ENCODE peak calls at places on chromosomes 3 and 15, in six cellular contexts. X is stimulated activated CD4-positive, alpha-beta T cell treated with anti-CD3 and anti-CD28 coated beads, Interleukin-4, amount 100 ng/mL, for 24 hours; O is AG04450; J is NCI-H345; Z is iris pigment epithelial cell; G is DMS79. N is an unnamed sample.

GRCh38 chr3:42019144-42019952 is 57.4 kb upstream of the ULK4 start:
- DNase-seq in X (no peak), O (no peak), J (no peak), Z (no peak), G (no peak), N (no peak)

GRCh38 chr3:25468866-25469319 is 40.8 kb downstream of the RARB start:
- DNase-seq in X (no peak), O (no peak), J (no peak), Z (peak), G (no peak), N (no peak)

GRCh38 chr3:150599611-150600297 is 3.4 kb upstream of the SELENOT start:
- DNase-seq in X (no peak), O (no peak), J (no peak), Z (peak), G (no peak), N (no peak)

GRCh38 chr3:41608267-41608822 is 353.6 kb downstream of the ULK4 start:
- DNase-seq in X (no peak), O (no peak), J (no peak), Z (no peak), G (no peak), N (no peak)

GRCh38 chr3:127162947-127163645 is 29.8 kb upstream of the PRR23E start:
- DNase-seq in X (no peak), O (no peak), J (no peak), Z (no peak), G (no peak), N (no peak)

GRCh38 chr3:188955919-188956318 is 215.9 kb upstream of the TPRG1 start:
- DNase-seq in X (no peak), O (no peak), J (no peak), Z (peak), G (no peak), N (no peak)

GRCh38 chr3:187739561-187740445 is 5.5 kb downstream of the BCL6 start:
- DNase-seq in X (peak), O (peak), J (peak), Z (peak), G (peak), N (peak)

GRCh38 chr3:37521403-37521802 is 340.3 kb upstream of the CTDSPL start:
- DNase-seq in X (no peak), O (no peak), J (no peak), Z (no peak), G (no peak), N (no peak)

GRCh38 chr3:179806177-179806576 is 153.3 kb downstream of the USP13 start:
- DNase-seq in X (no peak), O (no peak), J (no peak), Z (peak), G (no peak), N (no peak)

GRCh38 chr15:51244366-51244977 is 93.9 kb downstream of the CYP19A1 start:
- DNase-seq in X (no peak), O (no peak), J (no peak), Z (no peak), G (no peak), N (no peak)

GRCh38 chr3:4493931-4494806 is 1.0 kb downstream of the ITPR1 start:
- DNase-seq in X (peak), O (no peak), J (no peak), Z (peak), G (no peak), N (no peak)

GRCh38 chr3:31534036-31534435 is 1.3 kb downstream of the STT3B start:
- DNase-seq in X (no peak), O (no peak), J (peak), Z (peak), G (no peak), N (no peak)

GRCh38 chr3:4720316-4721075 is 227.3 kb downstream of the ITPR1 start:
- DNase-seq in X (no peak), O (no peak), J (no peak), Z (peak), G (no peak), N (peak)

GRCh38 chr15:89458440-89458839 is 37.9 kb downstream of the RHCG start:
- DNase-seq in X (no peak), O (no peak), J (no peak), Z (no peak), G (no peak), N (no peak)

GRCh38 chr3:195033531-195034091 is 237.3 kb downstream of the XXYLT1 start:
- DNase-seq in X (no peak), O (no peak), J (no peak), Z (no peak), G (no peak), N (no peak)

GRCh38 chr3:138184994-138185393 is 2.1 kb upstream of the ARMC8 start:
- DNase-seq in X (no peak), O (no peak), J (no peak), Z (no peak), G (no peak), N (no peak)

GRCh38 chr15:88990185-88990679 is 77.1 kb upstream of the MFGE8 start:
- DNase-seq in X (no peak), O (no peak), J (no peak), Z (no peak), G (no peak), N (no peak)

GRCh38 chr3:45143673-45144670 is 2.2 kb downstream of the CDCP1 start:
- DNase-seq in X (no peak), O (no peak), J (no peak), Z (no peak), G (peak), N (no peak)

GRCh38 chr3:37417297-37418082 is 243.1 kb upstream of the LRRFIP2 start:
- DNase-seq in X (no peak), O (no peak), J (no peak), Z (no peak), G (no peak), N (no peak)

GRCh38 chr3:68878962-68879361 is 53.4 kb downstream of the TAFA4 start:
- DNase-seq in X (no peak), O (no peak), J (no peak), Z (no peak), G (no peak), N (no peak)

GRCh38 chr3:151169262-151169661 is 33.8 kb downstream of the GPR171 start:
- DNase-seq in X (no peak), O (no peak), J (no peak), Z (no peak), G (no peak), N (no peak)

GRCh38 chr3:194328080-194328571 is 23.0 kb downstream of the CPN2 start:
- DNase-seq in X (no peak), O (no peak), J (no peak), Z (peak), G (no peak), N (no peak)

GRCh38 chr3:142724682-142725351 is 983 bp downstream of the TRPC1 start:
- DNase-seq in X (no peak), O (no peak), J (peak), Z (peak), G (peak), N (peak)

GRCh38 chr3:197151562-197151961 is 121.9 kb upstream of the MELTF start:
- DNase-seq in X (no peak), O (peak), J (peak), Z (peak), G (peak), N (peak)

GRCh38 chr3:160368804-160369203 is 30.2 kb downstream of the IFT80 start:
- DNase-seq in X (no peak), O (no peak), J (no peak), Z (no peak), G (no peak), N (peak)

GRCh38 chr15:41891226-41891625 is 2.6 kb downstream of the SPTBN5 start:
- DNase-seq in X (no peak), O (no peak), J (peak), Z (no peak), G (no peak), N (no peak)

GRCh38 chr15:92020765-92021164 is 167.3 kb downstream of the SLCO3A1 start:
- DNase-seq in X (no peak), O (peak), J (no peak), Z (peak), G (no peak), N (no peak)

GRCh38 chr3:188881954-188882641 is 289.7 kb upstream of the TPRG1 start:
- DNase-seq in X (no peak), O (peak), J (no peak), Z (peak), G (no peak), N (peak)

GRCh38 chr3:63364909-63365308 is 86.8 kb downstream of the SYNPR start:
- DNase-seq in X (no peak), O (no peak), J (no peak), Z (no peak), G (no peak), N (no peak)

GRCh38 chr15:42832577-42832976 is 88.0 kb downstream of the TTBK2 start:
- DNase-seq in X (no peak), O (peak), J (no peak), Z (peak), G (no peak), N (peak)

GRCh38 chr3:47890832-47891620 is 88.1 kb downstream of the DHX30 start:
- DNase-seq in X (no peak), O (no peak), J (no peak), Z (no peak), G (no peak), N (no peak)

GRCh38 chr3:182962162-182962561 is 18.2 kb downstream of the DCUN1D1 start:
- DNase-seq in X (no peak), O (no peak), J (no peak), Z (no peak), G (no peak), N (no peak)

GRCh38 chr15:81069356-81069755 is 64.7 kb upstream of the CFAP161 start:
- DNase-seq in X (no peak), O (no peak), J (no peak), Z (no peak), G (no peak), N (no peak)